ENCODE peak calls at places on chromosomes 2 and 18, in eight cellular contexts. O is kidney, H is left ventricle myocardium inferior, U is neural progenitor cell, A is astrocyte, T is stomach, J is tibial artery, R is AG09309. W is an unnamed sample.

GRCh38 chr2:68880213-68880612 is 9.0 kb upstream of the BMP10 start:
- DNase-seq in O (no peak), T (no peak), A (peak; percentile 42), H (no peak), J (no peak), U (no peak), R (no peak), W (peak; percentile 9)

GRCh38 chr2:23630961-23631360 is 246.0 kb downstream of the KLHL29 start:
- DNase-seq in R (no peak), H (no peak), A (no peak), J (no peak), O (peak; percentile 56), U (no peak), T (no peak), W (no peak)

GRCh38 chr2:12534646-12535263 is 182.0 kb upstream of the TRIB2 start:
- DNase-seq in H (no peak), A (peak; percentile 97), J (no peak), U (peak; percentile 13), R (peak; percentile 98), O (no peak), T (no peak), W (peak; percentile 97)

GRCh38 chr2:219475697-219476604 is 22.7 kb upstream of the GMPPA start:
- DNase-seq in O (peak; percentile 87), R (no peak), U (peak; percentile 79), H (peak; percentile 62), A (peak; percentile 43), T (peak; percentile 80), J (peak; percentile 87), W (peak; percentile 62)

GRCh38 chr2:157876771-157877108 is 610 bp upstream of the ACVR1 start:
- DNase-seq in H (no peak), O (no peak), J (no peak), U (no peak), R (no peak), A (peak; percentile 10), T (no peak), W (peak; percentile 21)

GRCh38 chr2:182784777-182785176 is 68.7 kb downstream of the DNAJC10 start:
- DNase-seq in J (no peak), U (peak; percentile 44), T (no peak), A (peak; percentile 25), H (no peak), O (no peak), R (peak; percentile 18), W (peak; percentile 66)

GRCh38 chr2:65070172-65070830 is 14.1 kb downstream of the CEP68 start:
- DNase-seq in U (no peak), H (no peak), T (no peak), J (no peak), A (peak; percentile 43), R (no peak), O (no peak), W (peak; percentile 61)

GRCh38 chr2:144331652-144332355 is 188.1 kb downstream of the ZEB2 start:
- DNase-seq in O (no peak), J (peak; percentile 89), R (no peak), U (peak; percentile 62), H (no peak), T (no peak), A (peak; percentile 46), W (peak; percentile 65)

GRCh38 chr18:5294113-5294617 is 1.4 kb downstream of the ZBTB14 start:
- DNase-seq in H (peak; percentile 49), R (no peak), O (peak; percentile 83), U (no peak), A (no peak), T (peak; percentile 61), J (peak; percentile 72), W (no peak)

GRCh38 chr18:49815927-49816326 is 2.6 kb upstream of the ACAA2 start:
- DNase-seq in T (no peak), H (no peak), A (no peak), O (no peak), R (no peak), U (no peak), J (no peak), W (no peak)

GRCh38 chr2:119550346-119550745 is 6.1 kb downstream of the CFAP221 start:
- DNase-seq in O (no peak), H (no peak), U (no peak), A (no peak), R (no peak), T (no peak), J (no peak), W (no peak)

GRCh38 chr2:232890896-232891601 is 21.0 kb downstream of the SNORC start:
- DNase-seq in O (peak; percentile 89), J (peak; percentile 60), H (peak; percentile 12), R (no peak), A (no peak), T (peak; percentile 24), U (peak; percentile 75), W (no peak)

GRCh38 chr2:86274918-86275275 is 62.5 kb downstream of the REEP1 start:
- DNase-seq in U (no peak), T (peak; percentile 89), J (no peak), H (peak; percentile 63), R (no peak), A (peak; percentile 3), O (no peak), W (peak; percentile 21)

GRCh38 chr18:55001625-55002024 is 42.4 kb upstream of the CCDC68 start:
- DNase-seq in R (no peak), A (no peak), H (no peak), U (no peak), O (no peak), T (no peak), J (no peak), W (no peak)

GRCh38 chr2:226396541-226396940 is 403.1 kb downstream of the IRS1 start:
- DNase-seq in O (no peak), T (no peak), H (no peak), J (no peak), U (no peak), R (no peak), A (no peak), W (no peak)

GRCh38 chr2:114729025-114729424 is 286.6 kb downstream of the DPP10 start:
- DNase-seq in A (no peak), U (peak; percentile 20), T (no peak), R (no peak), J (no peak), H (no peak), O (no peak), W (no peak)

GRCh38 chr2:62140785-62141740 is 54.9 kb upstream of the B3GNT2 start:
- DNase-seq in H (no peak), U (no peak), A (no peak), J (no peak), O (no peak), T (no peak), R (no peak), W (no peak)

GRCh38 chr2:61426267-61426897 is 44.5 kb downstream of the USP34 start:
- DNase-seq in U (peak; percentile 74), J (no peak), O (no peak), T (peak; percentile 63), A (no peak), H (peak; percentile 31), R (no peak), W (no peak)

GRCh38 chr2:45176399-45176798 is 167.1 kb upstream of the SIX2 start:
- DNase-seq in H (no peak), A (peak; percentile 27), R (no peak), O (no peak), J (no peak), U (no peak), T (no peak), W (peak; percentile 63)

GRCh38 chr2:225667465-225667864 is 268.0 kb downstream of the NYAP2 start:
- DNase-seq in H (no peak), T (no peak), R (no peak), O (no peak), U (peak; percentile 23), J (no peak), A (no peak), W (no peak)

GRCh38 chr18:79397830-79398761 is 2.4 kb downstream of the NFATC1 start:
- DNase-seq in O (peak; percentile 67), U (no peak), R (no peak), J (peak; percentile 63), H (peak; percentile 15), T (no peak), A (no peak), W (no peak)

DNA sequence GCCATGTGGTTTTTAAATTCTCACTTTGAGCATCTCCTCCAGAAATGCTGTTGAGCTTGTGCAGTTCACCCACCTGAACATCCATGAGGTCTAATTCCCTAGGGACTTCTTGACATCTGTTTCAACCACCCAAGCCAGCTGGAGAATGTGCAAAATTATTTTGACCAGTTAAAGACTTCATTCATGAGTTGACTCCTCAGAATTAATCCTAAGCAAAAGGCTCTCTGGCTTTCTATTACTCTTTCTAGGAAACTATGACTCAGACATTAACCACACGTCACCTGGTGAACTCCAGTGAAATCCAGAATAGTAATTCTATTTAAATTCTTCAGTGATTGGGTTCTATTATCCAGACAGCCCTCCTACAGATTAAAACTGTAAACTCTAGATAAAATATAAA is 247.5 kb downstream of the NBAS start:
- DNase-seq in H (no peak), T (no peak), A (peak; percentile 77), R (no peak), J (no peak), U (no peak), O (no peak), W (peak; percentile 52)
- H3K4me3 ChIP-seq in H (no peak overlapping the region), T (no peak overlapping the region), A (no peak overlapping the region), R (no peak overlapping the region), J (no peak overlapping the region), U (no peak overlapping the region), O (no peak overlapping the region), W (no peak overlapping the region)

DNA sequence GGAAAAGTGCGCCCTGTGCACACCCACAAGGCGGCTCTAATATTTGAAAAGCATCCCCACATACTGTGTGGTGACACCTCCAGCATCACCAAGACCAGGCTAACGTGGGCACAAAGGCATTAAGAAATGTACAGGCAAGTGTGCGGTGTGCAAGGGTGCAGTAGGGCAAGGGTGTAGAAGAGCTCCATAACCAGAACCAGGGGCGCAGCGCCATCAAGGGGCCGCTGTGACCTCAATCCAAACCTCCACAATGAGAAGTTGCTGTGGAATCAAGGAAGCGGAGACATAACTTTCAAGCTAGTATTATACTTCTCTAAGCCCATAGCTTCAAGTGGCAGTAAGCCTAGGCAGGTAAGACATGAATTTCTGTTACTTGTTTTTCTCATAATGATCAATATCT is 13.0 kb downstream of the L3MBTL4 start:
- DNase-seq in J (no peak), H (no peak), U (peak; percentile 62), O (no peak), R (no peak), T (no peak), A (no peak), W (no peak)
- TF ChIP-seq CTCF in J (no peak), H (peak; percentile 38), U (peak; percentile 74), O (no peak), R (peak; percentile 2), T (no peak), A (no peak), W (no peak)

DNA sequence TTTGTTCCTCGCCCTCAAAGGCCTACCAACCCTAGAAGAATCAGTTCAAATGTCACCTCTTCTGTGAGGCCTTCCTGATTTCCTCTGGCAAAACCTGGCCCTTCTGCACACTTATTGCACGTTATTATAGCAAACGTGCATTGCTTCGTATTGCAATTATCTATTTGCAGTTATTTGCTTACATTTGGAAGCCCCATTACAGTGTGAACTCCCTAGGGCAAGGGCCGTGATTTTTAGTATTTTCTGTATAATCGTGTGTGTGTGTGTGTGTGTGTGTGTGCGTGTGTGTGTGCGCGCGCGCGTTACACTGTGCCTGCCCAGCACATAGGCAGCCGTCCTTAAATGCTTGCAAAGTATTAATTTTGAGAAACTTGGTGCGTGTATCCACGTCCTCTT is 460 bp upstream of the SEMA4F start:
- DNase-seq in R (no peak), T (no peak), O (no peak), A (no peak), U (no peak), J (no peak), H (no peak), W (no peak)
- H3K4me3 ChIP-seq in R (peak overlapping the region; percentile 85), T (peak overlapping the region; percentile 59), O (peak overlapping the region; percentile 83), A (peak overlapping the region; percentile 75), U (peak overlapping the region; percentile 63), J (peak overlapping the region; percentile 69), H (peak overlapping the region; percentile 84), W (peak overlapping the region; percentile 65)

GRCh38 chr2:121382744-121383143 is 97.7 kb upstream of the TFCP2L1 start:
- DNase-seq in H (no peak), T (no peak), O (no peak), A (no peak), U (peak; percentile 7), R (no peak), J (no peak), W (no peak)
- TF ChIP-seq CTCF in H (no peak), T (no peak), O (no peak), A (peak; percentile 6), U (no peak), R (peak; percentile 16), J (no peak), W (peak; percentile 30)

W was measured in fibroblast of the aortic adventitia.